ENCODE peak calls at places on chromosomes 7 and 10, in seven cellular contexts. One of them, this sample, is unnamed.

GRCh38 chr7:69482676-69483075 is 115.6 kb upstream of the AUTS2 start:
- DNase-seq in GM13976: no peak
- DNase-seq in foreskin fibroblast: no peak
- DNase-seq in endodermal cell: no peak
- DNase-seq in astrocyte of the spinal cord: no peak
- DNase-seq in kidney epithelial cell: no peak
- DNase-seq in CD8-positive, alpha-beta T cell: no peak
- DNase-seq in this sample: no peak

GRCh38 chr10:89625041-89625765 is 19.8 kb downstream of the PANK1 start:
- DNase-seq in endodermal cell: no peak
- DNase-seq in foreskin fibroblast: peak
- DNase-seq in astrocyte of the spinal cord: peak
- DNase-seq in kidney epithelial cell: peak
- DNase-seq in CD8-positive, alpha-beta T cell: no peak
- DNase-seq in GM13976: no peak
- DNase-seq in this sample: no peak

GRCh38 chr7:78284945-78285344 is 486.4 kb downstream of the PHTF2 start:
- DNase-seq in endodermal cell: no peak
- DNase-seq in kidney epithelial cell: no peak
- DNase-seq in astrocyte of the spinal cord: no peak
- DNase-seq in GM13976: no peak
- DNase-seq in CD8-positive, alpha-beta T cell: no peak
- DNase-seq in foreskin fibroblast: no peak
- DNase-seq in this sample: no peak

GRCh38 chr10:51231754-51232153 is 157.5 kb downstream of the PRKG1 start:
- DNase-seq in endodermal cell: no peak
- DNase-seq in GM13976: no peak
- DNase-seq in kidney epithelial cell: no peak
- DNase-seq in foreskin fibroblast: peak
- DNase-seq in CD8-positive, alpha-beta T cell: no peak
- DNase-seq in astrocyte of the spinal cord: no peak
- DNase-seq in this sample: no peak

GRCh38 chr10:84191106-84191505 is 3.2 kb upstream of the CDHR1 start:
- DNase-seq in kidney epithelial cell: no peak
- DNase-seq in GM13976: no peak
- DNase-seq in endodermal cell: no peak
- DNase-seq in CD8-positive, alpha-beta T cell: peak
- DNase-seq in foreskin fibroblast: no peak
- DNase-seq in astrocyte of the spinal cord: no peak
- DNase-seq in this sample: no peak

GRCh38 chr7:99374121-99375064 is at the start of gene ARPC1B:
- DNase-seq in astrocyte of the spinal cord: peak
- DNase-seq in kidney epithelial cell: peak
- DNase-seq in GM13976: peak
- DNase-seq in CD8-positive, alpha-beta T cell: peak
- DNase-seq in endodermal cell: peak
- DNase-seq in foreskin fibroblast: peak
- DNase-seq in this sample: peak

GRCh38 chr7:116097365-116098009 is 66.9 kb upstream of the TFEC start:
- DNase-seq in GM13976: no peak
- DNase-seq in endodermal cell: no peak
- DNase-seq in CD8-positive, alpha-beta T cell: no peak
- DNase-seq in astrocyte of the spinal cord: peak
- DNase-seq in kidney epithelial cell: peak
- DNase-seq in foreskin fibroblast: peak
- DNase-seq in this sample: no peak

GRCh38 chr10:47348138-47348651 is at the start of gene RBP3:
- DNase-seq in GM13976: no peak
- DNase-seq in astrocyte of the spinal cord: no peak
- DNase-seq in foreskin fibroblast: no peak
- DNase-seq in kidney epithelial cell: no peak
- DNase-seq in CD8-positive, alpha-beta T cell: no peak
- DNase-seq in endodermal cell: no peak
- DNase-seq in this sample: no peak

GRCh38 chr10:9957352-9957751 is 1060.3 kb upstream of the CELF2 start:
- DNase-seq in kidney epithelial cell: peak
- DNase-seq in endodermal cell: no peak
- DNase-seq in CD8-positive, alpha-beta T cell: no peak
- DNase-seq in astrocyte of the spinal cord: no peak
- DNase-seq in foreskin fibroblast: peak
- DNase-seq in GM13976: no peak
- DNase-seq in this sample: no peak

GRCh38 chr7:131107343-131108211 is 220.1 kb upstream of the MKLN1 start:
- DNase-seq in astrocyte of the spinal cord: peak
- DNase-seq in endodermal cell: peak
- DNase-seq in GM13976: peak
- DNase-seq in foreskin fibroblast: peak
- DNase-seq in CD8-positive, alpha-beta T cell: peak
- DNase-seq in kidney epithelial cell: no peak
- DNase-seq in this sample: peak

GRCh38 chr7:152185514-152185913 is 160.0 kb downstream of the GALNT11 start:
- DNase-seq in endodermal cell: no peak
- DNase-seq in astrocyte of the spinal cord: no peak
- DNase-seq in kidney epithelial cell: no peak
- DNase-seq in GM13976: no peak
- DNase-seq in foreskin fibroblast: no peak
- DNase-seq in CD8-positive, alpha-beta T cell: no peak
- DNase-seq in this sample: no peak

GRCh38 chr10:26441491-26442214 is 3.5 kb downstream of the APBB1IP start:
- DNase-seq in CD8-positive, alpha-beta T cell: peak
- DNase-seq in kidney epithelial cell: peak
- DNase-seq in endodermal cell: no peak
- DNase-seq in astrocyte of the spinal cord: peak
- DNase-seq in foreskin fibroblast: no peak
- DNase-seq in GM13976: no peak
- DNase-seq in this sample: no peak

GRCh38 chr10:26446258-26446657 is 8.1 kb downstream of the APBB1IP start:
- DNase-seq in kidney epithelial cell: no peak
- DNase-seq in astrocyte of the spinal cord: no peak
- DNase-seq in foreskin fibroblast: no peak
- DNase-seq in GM13976: no peak
- DNase-seq in endodermal cell: no peak
- DNase-seq in CD8-positive, alpha-beta T cell: no peak
- DNase-seq in this sample: peak

GRCh38 chr10:26448292-26448691 is 10.2 kb downstream of the APBB1IP start:
- DNase-seq in astrocyte of the spinal cord: no peak
- DNase-seq in kidney epithelial cell: no peak
- DNase-seq in foreskin fibroblast: no peak
- DNase-seq in GM13976: no peak
- DNase-seq in CD8-positive, alpha-beta T cell: no peak
- DNase-seq in endodermal cell: no peak
- DNase-seq in this sample: no peak

GRCh38 chr10:26448706-26449435 is 10.7 kb downstream of the APBB1IP start:
- DNase-seq in foreskin fibroblast: no peak
- DNase-seq in GM13976: peak
- DNase-seq in kidney epithelial cell: no peak
- DNase-seq in CD8-positive, alpha-beta T cell: peak
- DNase-seq in astrocyte of the spinal cord: no peak
- DNase-seq in endodermal cell: no peak
- DNase-seq in this sample: peak

GRCh38 chr10:26445411-26446031 is 7.4 kb downstream of the APBB1IP start:
- DNase-seq in CD8-positive, alpha-beta T cell: no peak
- DNase-seq in kidney epithelial cell: no peak
- DNase-seq in foreskin fibroblast: peak
- DNase-seq in astrocyte of the spinal cord: no peak
- DNase-seq in GM13976: no peak
- DNase-seq in endodermal cell: no peak
- DNase-seq in this sample: no peak
- TF ChIP-seq CTCF in CD8-positive, alpha-beta T cell: no peak
- TF ChIP-seq CTCF in kidney epithelial cell: no peak
- TF ChIP-seq CTCF in foreskin fibroblast: no peak
- TF ChIP-seq CTCF in astrocyte of the spinal cord: no peak
- TF ChIP-seq CTCF in GM13976: no peak
- TF ChIP-seq CTCF in endodermal cell: peak
- TF ChIP-seq CTCF in this sample: no peak

DNA sequence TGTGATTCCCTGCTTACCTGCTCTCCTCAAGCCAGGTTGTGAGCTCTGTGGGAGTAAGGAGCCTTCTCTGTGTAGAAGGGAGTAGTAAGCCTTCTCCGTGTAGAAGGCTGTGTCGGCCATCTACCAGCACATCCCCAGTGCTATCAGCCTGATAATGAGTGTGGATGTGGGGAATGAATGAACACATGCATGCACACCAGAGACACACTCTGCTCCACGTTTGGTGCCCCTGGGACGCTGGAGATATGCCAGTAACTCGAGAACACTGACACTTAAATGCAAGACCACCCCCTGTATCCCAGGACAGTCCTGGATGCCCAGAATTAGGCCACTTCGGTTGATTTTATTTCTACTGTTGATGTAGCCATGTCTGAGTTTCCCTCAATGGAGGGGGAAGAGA is 21.1 kb upstream of the GPR26 start:
- DNase-seq in CD8-positive, alpha-beta T cell: no peak
- DNase-seq in kidney epithelial cell: no peak
- DNase-seq in foreskin fibroblast: no peak
- DNase-seq in GM13976: no peak
- DNase-seq in endodermal cell: peak
- DNase-seq in astrocyte of the spinal cord: no peak
- DNase-seq in this sample: no peak
- TF ChIP-seq CTCF in CD8-positive, alpha-beta T cell: no peak
- TF ChIP-seq CTCF in kidney epithelial cell: no peak
- TF ChIP-seq CTCF in foreskin fibroblast: no peak
- TF ChIP-seq CTCF in GM13976: no peak
- TF ChIP-seq CTCF in endodermal cell: no peak
- TF ChIP-seq CTCF in astrocyte of the spinal cord: no peak
- TF ChIP-seq CTCF in this sample: no peak

DNA sequence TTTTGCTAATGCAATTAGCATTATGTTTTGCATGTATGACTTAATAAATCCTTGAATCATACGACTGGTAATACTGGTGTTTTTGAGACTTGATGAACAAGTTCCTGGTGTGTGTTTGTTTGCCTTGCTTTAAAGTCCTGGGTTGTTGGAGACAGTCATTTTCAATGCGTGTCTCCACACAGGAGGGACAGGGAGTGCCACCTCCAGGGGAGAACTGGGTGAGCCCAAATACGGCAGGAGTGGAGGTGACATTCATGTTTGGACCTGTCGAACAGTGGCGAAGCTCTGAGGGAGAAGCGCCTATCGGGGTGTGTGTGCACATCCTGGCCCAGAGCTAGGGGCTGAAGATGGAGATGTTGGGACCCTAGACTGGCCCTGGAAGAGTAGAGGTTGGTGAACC is 43.8 kb downstream of the DAGLB start:
- DNase-seq in endodermal cell: no peak
- DNase-seq in kidney epithelial cell: no peak
- DNase-seq in GM13976: no peak
- DNase-seq in astrocyte of the spinal cord: no peak
- DNase-seq in CD8-positive, alpha-beta T cell: no peak
- DNase-seq in foreskin fibroblast: no peak
- DNase-seq in this sample: no peak
- TF ChIP-seq CTCF in endodermal cell: no peak
- TF ChIP-seq CTCF in kidney epithelial cell: no peak
- TF ChIP-seq CTCF in GM13976: no peak
- TF ChIP-seq CTCF in astrocyte of the spinal cord: no peak
- TF ChIP-seq CTCF in CD8-positive, alpha-beta T cell: no peak
- TF ChIP-seq CTCF in foreskin fibroblast: no peak
- TF ChIP-seq CTCF in this sample: no peak

DNA sequence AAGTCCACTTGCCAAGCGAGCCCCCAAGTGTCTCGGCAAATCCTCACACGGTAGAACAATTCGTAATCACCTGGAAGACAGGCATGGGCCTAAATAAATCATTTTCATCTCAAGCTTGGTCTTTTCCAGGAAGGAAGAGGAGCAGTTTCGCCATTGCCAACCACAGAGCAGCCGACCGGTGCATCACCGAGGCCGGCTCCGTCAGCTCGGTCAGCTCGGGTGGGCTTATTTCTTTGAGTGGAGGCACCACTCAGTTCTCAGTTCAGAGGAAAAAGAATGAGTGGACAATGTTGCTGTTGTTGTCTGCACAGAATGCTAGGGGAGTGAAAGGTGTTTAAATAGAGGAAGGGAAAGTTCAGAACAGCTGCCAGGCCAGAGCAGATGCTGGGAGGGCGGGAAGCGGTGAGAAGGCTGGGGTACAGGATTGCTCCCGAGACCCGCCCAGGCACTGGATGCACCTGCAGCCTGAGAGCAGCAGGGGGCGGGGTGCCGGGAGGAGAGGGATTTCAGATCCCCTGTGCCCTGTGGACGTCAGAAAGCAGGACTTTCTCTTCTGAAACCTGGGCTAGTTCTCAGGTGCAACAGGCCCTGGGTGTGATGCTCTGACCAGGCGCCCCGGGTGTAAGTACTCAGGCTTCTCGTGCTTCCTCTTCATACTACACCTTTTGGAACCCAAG is 17.7 kb upstream of the IGFBP3 start:
- DNase-seq in CD8-positive, alpha-beta T cell: no peak
- DNase-seq in foreskin fibroblast: no peak
- DNase-seq in GM13976: no peak
- DNase-seq in kidney epithelial cell: no peak
- DNase-seq in endodermal cell: peak
- DNase-seq in astrocyte of the spinal cord: no peak
- DNase-seq in this sample: no peak
- TF ChIP-seq CTCF in CD8-positive, alpha-beta T cell: no peak
- TF ChIP-seq CTCF in foreskin fibroblast: no peak
- TF ChIP-seq CTCF in GM13976: no peak
- TF ChIP-seq CTCF in kidney epithelial cell: peak
- TF ChIP-seq CTCF in endodermal cell: peak
- TF ChIP-seq CTCF in astrocyte of the spinal cord: peak
- TF ChIP-seq CTCF in this sample: no peak

GRCh38 chr10:35027567-35027966 is 62.6 kb downstream of the CUL2 start:
- DNase-seq in endodermal cell: no peak
- DNase-seq in GM13976: no peak
- DNase-seq in CD8-positive, alpha-beta T cell: no peak
- DNase-seq in astrocyte of the spinal cord: peak
- DNase-seq in kidney epithelial cell: no peak
- DNase-seq in foreskin fibroblast: peak
- DNase-seq in this sample: no peak
- TF ChIP-seq CTCF in endodermal cell: peak
- TF ChIP-seq CTCF in GM13976: no peak
- TF ChIP-seq CTCF in CD8-positive, alpha-beta T cell: no peak
- TF ChIP-seq CTCF in astrocyte of the spinal cord: peak
- TF ChIP-seq CTCF in kidney epithelial cell: peak
- TF ChIP-seq CTCF in foreskin fibroblast: peak
- TF ChIP-seq CTCF in this sample: no peak

This sample was measured in natural killer cell.